ENCODE peak calls at places on chromosomes 6 and 20, in eight cellular contexts. B is testis, A is prostate gland, H is heart left ventricle, X is adrenal gland, N is ovary, I is body of pancreas, L is breast epithelium. P is an unnamed sample.

GRCh38 chr20:37526839-37527637 is 638 bp downstream of the BLCAP start:
- DNase-seq in X (peak), B (peak), A (no peak), H (peak), I (no peak), L (no peak), N (no peak), P (peak)

GRCh38 chr6:101534386-101534785 is 140.9 kb downstream of the GRIK2 start:
- DNase-seq in I (no peak), H (no peak), L (no peak), A (no peak), B (no peak), X (no peak), N (no peak), P (no peak)

GRCh38 chr6:2185056-2185455 is 60.3 kb downstream of the GMDS start:
- DNase-seq in B (no peak), X (no peak), N (no peak), H (no peak), L (no peak), I (no peak), A (no peak), P (no peak)

GRCh38 chr20:58792426-58792825 is 58.3 kb downstream of the GNAS-AS1 start:
- DNase-seq in I (no peak), N (no peak), A (no peak), B (no peak), H (no peak), X (no peak), L (no peak), P (no peak)

GRCh38 chr20:4925842-4926530 is 75.3 kb downstream of the SLC23A2 start:
- DNase-seq in L (no peak), B (peak), I (peak), A (peak), N (peak), X (peak), H (peak), P (no peak)

GRCh38 chr6:170114187-170114945 is 176.5 kb downstream of the DLL1 start:
- DNase-seq in H (peak), L (peak), I (peak), A (no peak), X (peak), N (peak), B (peak), P (peak)

GRCh38 chr6:12886961-12887775 is 170.6 kb downstream of the PHACTR1 start:
- DNase-seq in X (no peak), L (no peak), N (no peak), B (peak), H (no peak), A (peak), I (no peak), P (no peak)

GRCh38 chr6:101392561-101393230 is 812 bp upstream of the GRIK2 start:
- DNase-seq in A (no peak), H (no peak), B (no peak), L (no peak), N (no peak), I (peak), X (no peak), P (no peak)

GRCh38 chr6:49849121-49849907 is 17.0 kb downstream of the CRISP1 start:
- DNase-seq in N (no peak), H (no peak), A (peak), B (no peak), L (no peak), I (no peak), X (no peak), P (no peak)

GRCh38 chr20:57156050-57156770 is 110.2 kb downstream of the BMP7 start:
- DNase-seq in N (no peak), I (no peak), H (no peak), X (no peak), B (no peak), A (no peak), L (no peak), P (peak)
- TF ChIP-seq POLR2A in N (no peak), I (no peak), H (no peak), X (no peak), B (no peak), A (no peak), L (no peak), P (no peak)

GRCh38 chr20:17857639-17858449 is 110.8 kb downstream of the SNX5 start:
- DNase-seq in A (no peak), L (no peak), X (no peak), H (no peak), B (no peak), I (no peak), N (no peak), P (no peak)

GRCh38 chr20:17859002-17859615 is 109.5 kb downstream of the SNX5 start:
- DNase-seq in I (no peak), N (no peak), L (no peak), X (no peak), B (no peak), A (no peak), H (no peak), P (peak)

GRCh38 chr20:17858450-17859001 is 110.1 kb downstream of the SNX5 start:
- DNase-seq in H (no peak), L (no peak), A (no peak), B (no peak), N (no peak), I (no peak), X (no peak), P (peak)

GRCh38 chr20:17856024-17856564 is 112.5 kb downstream of the SNX5 start:
- DNase-seq in X (no peak), B (no peak), N (peak), L (no peak), A (peak), I (no peak), H (no peak), P (peak)

GRCh38 chr20:17856837-17857605 is 111.6 kb downstream of the SNX5 start:
- DNase-seq in H (no peak), N (no peak), L (no peak), X (no peak), B (no peak), I (no peak), A (no peak), P (peak)
- H3K27ac ChIP-seq in H (no peak), N (no peak), L (peak), X (no peak), B (no peak), I (no peak), A (peak), P (no peak)

GRCh38 chr20:48690888-48691287 is 136.9 kb downstream of the PREX1 start:
- DNase-seq in X (no peak), A (no peak), I (no peak), L (no peak), B (peak), H (no peak), N (no peak), P (peak)
- TF ChIP-seq POLR2A in X (no peak), A (no peak), I (no peak), L (no peak), B (no peak), H (no peak), N (no peak), P (no peak)

GRCh38 chr6:35739645-35740517 is 3.0 kb downstream of the ARMC12 start:
- DNase-seq in L (no peak), H (no peak), A (no peak), N (no peak), I (no peak), B (no peak), X (no peak), P (peak)
- H3K27ac ChIP-seq in L (no peak), H (peak), A (no peak), N (no peak), I (no peak), B (no peak), X (no peak), P (no peak)

P was measured in spleen.